ENCODE peak calls at places on chromosomes 2 and 18, in four cellular contexts. One of them, this sample, is unnamed.

GRCh38 chr2:216696321-216696720 is 972 bp upstream of the IGFBP5 start:
- DNase-seq in K562: no peak
- DNase-seq in fibroblast of lung: no peak
- DNase-seq in brain microvascular endothelial cell: no peak
- DNase-seq in this sample: no peak

GRCh38 chr2:203498161-203498560 is 36.9 kb downstream of the RAPH1 start:
- DNase-seq in K562: peak; percentile 5
- DNase-seq in fibroblast of lung: peak; percentile 86
- DNase-seq in brain microvascular endothelial cell: peak; percentile 34
- DNase-seq in this sample: peak; percentile 53

GRCh38 chr18:61322265-61322873 is 10.9 kb upstream of the CDH20 start:
- DNase-seq in K562: peak; percentile 37
- DNase-seq in fibroblast of lung: peak; percentile 38
- DNase-seq in brain microvascular endothelial cell: peak; percentile 64
- DNase-seq in this sample: no peak

GRCh38 chr2:178088774-178089173 is 16.2 kb upstream of the PDE11A start:
- DNase-seq in K562: no peak
- DNase-seq in fibroblast of lung: no peak
- DNase-seq in brain microvascular endothelial cell: no peak
- DNase-seq in this sample: no peak

GRCh38 chr2:101121174-101121573 is 30.0 kb downstream of the TBC1D8 start:
- DNase-seq in K562: no peak
- DNase-seq in fibroblast of lung: no peak
- DNase-seq in brain microvascular endothelial cell: no peak
- DNase-seq in this sample: no peak

GRCh38 chr18:49631146-49631866 is 69.4 kb downstream of the LIPG start:
- DNase-seq in K562: no peak
- DNase-seq in fibroblast of lung: no peak
- DNase-seq in brain microvascular endothelial cell: no peak
- DNase-seq in this sample: no peak

GRCh38 chr18:79879566-79879965 is 71.9 kb downstream of the SLC66A2 start:
- DNase-seq in K562: no peak
- DNase-seq in fibroblast of lung: no peak
- DNase-seq in brain microvascular endothelial cell: no peak
- DNase-seq in this sample: no peak

GRCh38 chr18:80231151-80231550 is 16.2 kb downstream of the PARD6G start:
- DNase-seq in K562: no peak
- DNase-seq in fibroblast of lung: no peak
- DNase-seq in brain microvascular endothelial cell: no peak
- DNase-seq in this sample: no peak

GRCh38 chr2:203407496-203407895 is 79.3 kb downstream of the ABI2 start:
- DNase-seq in K562: no peak
- DNase-seq in fibroblast of lung: no peak
- DNase-seq in brain microvascular endothelial cell: no peak
- DNase-seq in this sample: no peak

GRCh38 chr2:133561045-133561852 is 7.0 kb downstream of the NCKAP5 start:
- DNase-seq in K562: no peak
- DNase-seq in fibroblast of lung: peak; percentile 78
- DNase-seq in brain microvascular endothelial cell: peak; percentile 65
- DNase-seq in this sample: no peak

GRCh38 chr2:234964631-234965461 is 13.0 kb downstream of the SH3BP4 start:
- DNase-seq in K562: no peak
- DNase-seq in fibroblast of lung: peak; percentile 66
- DNase-seq in brain microvascular endothelial cell: no peak
- DNase-seq in this sample: no peak

GRCh38 chr2:157150747-157151146 is 106.8 kb upstream of the GALNT5 start:
- DNase-seq in K562: no peak
- DNase-seq in fibroblast of lung: peak; percentile 16
- DNase-seq in brain microvascular endothelial cell: no peak
- DNase-seq in this sample: no peak

GRCh38 chr18:69559604-69560003 is 158.9 kb downstream of the DOK6 start:
- DNase-seq in K562: no peak
- DNase-seq in fibroblast of lung: no peak
- DNase-seq in brain microvascular endothelial cell: no peak
- DNase-seq in this sample: no peak

GRCh38 chr2:17362956-17363355 is 155.3 kb downstream of the RAD51AP2 start:
- DNase-seq in K562: no peak
- DNase-seq in fibroblast of lung: no peak
- DNase-seq in brain microvascular endothelial cell: no peak
- DNase-seq in this sample: no peak

GRCh38 chr18:63188063-63188462 is 131.5 kb downstream of the BCL2 start:
- DNase-seq in K562: no peak
- DNase-seq in fibroblast of lung: no peak
- DNase-seq in brain microvascular endothelial cell: no peak
- DNase-seq in this sample: no peak

GRCh38 chr2:28193552-28194383 is 198.9 kb upstream of the FOSL2 start:
- DNase-seq in K562: no peak
- DNase-seq in fibroblast of lung: peak; percentile 22
- DNase-seq in brain microvascular endothelial cell: no peak
- DNase-seq in this sample: no peak

GRCh38 chr2:200670313-200670712 is 84.5 kb downstream of the AOX1 start:
- DNase-seq in K562: no peak
- DNase-seq in fibroblast of lung: no peak
- DNase-seq in brain microvascular endothelial cell: no peak
- DNase-seq in this sample: no peak

GRCh38 chr18:77191241-77191751 is 58.4 kb upstream of the GALR1 start:
- DNase-seq in K562: no peak
- DNase-seq in fibroblast of lung: peak; percentile 83
- DNase-seq in brain microvascular endothelial cell: no peak
- DNase-seq in this sample: no peak

GRCh38 chr2:175457846-175458408 is 276.4 kb upstream of the ATP5MC3 start:
- DNase-seq in K562: no peak
- DNase-seq in fibroblast of lung: no peak
- DNase-seq in brain microvascular endothelial cell: no peak
- DNase-seq in this sample: no peak

GRCh38 chr18:36580874-36581750 is 247.7 kb downstream of the TPGS2 start:
- DNase-seq in K562: no peak
- DNase-seq in fibroblast of lung: peak; percentile 85
- DNase-seq in brain microvascular endothelial cell: peak; percentile 43
- DNase-seq in this sample: peak; percentile 78

GRCh38 chr2:190303642-190304041 is 16.0 kb downstream of the HIBCH start:
- DNase-seq in K562: no peak
- DNase-seq in fibroblast of lung: peak; percentile 31
- DNase-seq in brain microvascular endothelial cell: no peak
- DNase-seq in this sample: no peak

GRCh38 chr2:55092439-55092838 is 42.2 kb upstream of the RTN4 start:
- DNase-seq in K562: no peak
- DNase-seq in fibroblast of lung: no peak
- DNase-seq in brain microvascular endothelial cell: no peak
- DNase-seq in this sample: no peak

GRCh38 chr2:201618744-201619654 is 24.3 kb downstream of the TMEM237 start:
- DNase-seq in K562: peak; percentile 25
- DNase-seq in fibroblast of lung: peak; percentile 56
- DNase-seq in brain microvascular endothelial cell: peak; percentile 64
- DNase-seq in this sample: no peak

GRCh38 chr2:138356178-138356577 is 145.4 kb upstream of the SPOPL start:
- DNase-seq in K562: no peak
- DNase-seq in fibroblast of lung: peak; percentile 58
- DNase-seq in brain microvascular endothelial cell: no peak
- DNase-seq in this sample: peak; percentile 72

GRCh38 chr2:42012137-42012536 is 35.7 kb upstream of the PKDCC start:
- DNase-seq in K562: no peak
- DNase-seq in fibroblast of lung: no peak
- DNase-seq in brain microvascular endothelial cell: no peak
- DNase-seq in this sample: no peak

GRCh38 chr2:46296216-46296839 is 879 bp upstream of the EPAS1 start:
- DNase-seq in K562: no peak
- DNase-seq in fibroblast of lung: no peak
- DNase-seq in brain microvascular endothelial cell: no peak
- DNase-seq in this sample: no peak

GRCh38 chr2:215022418-215022817 is 116.0 kb downstream of the ABCA12 start:
- DNase-seq in K562: no peak
- DNase-seq in fibroblast of lung: peak; percentile 83
- DNase-seq in brain microvascular endothelial cell: peak; percentile 80
- DNase-seq in this sample: peak; percentile 49

GRCh38 chr2:130874512-130874911 is 37.8 kb downstream of the ARHGEF4 start:
- DNase-seq in K562: no peak
- DNase-seq in fibroblast of lung: no peak
- DNase-seq in brain microvascular endothelial cell: no peak
- DNase-seq in this sample: no peak

GRCh38 chr2:200161458-200161857 is 145.0 kb upstream of the SPATS2L start:
- DNase-seq in K562: no peak
- DNase-seq in fibroblast of lung: no peak
- DNase-seq in brain microvascular endothelial cell: no peak
- DNase-seq in this sample: no peak

GRCh38 chr2:142745691-142746090 is 131.8 kb upstream of the KYNU start:
- DNase-seq in K562: no peak
- DNase-seq in fibroblast of lung: peak; percentile 11
- DNase-seq in brain microvascular endothelial cell: no peak
- DNase-seq in this sample: no peak

GRCh38 chr2:126761981-126762878 is 106.3 kb downstream of the GYPC start:
- DNase-seq in K562: no peak
- DNase-seq in fibroblast of lung: no peak
- DNase-seq in brain microvascular endothelial cell: no peak
- DNase-seq in this sample: no peak

GRCh38 chr18:11040359-11040758 is 109.0 kb downstream of the PIEZO2 start:
- DNase-seq in K562: no peak
- DNase-seq in fibroblast of lung: no peak
- DNase-seq in brain microvascular endothelial cell: no peak
- DNase-seq in this sample: no peak

GRCh38 chr18:31707815-31708214 is 23.4 kb upstream of the B4GALT6 start:
- DNase-seq in K562: no peak
- DNase-seq in fibroblast of lung: no peak
- DNase-seq in brain microvascular endothelial cell: no peak
- DNase-seq in this sample: no peak

GRCh38 chr2:109098251-109098920 is 30.6 kb upstream of the SH3RF3 start:
- DNase-seq in K562: no peak
- DNase-seq in fibroblast of lung: peak; percentile 50
- DNase-seq in brain microvascular endothelial cell: peak; percentile 47
- DNase-seq in this sample: no peak

GRCh38 chr2:109105113-109105512 is 23.9 kb upstream of the SH3RF3 start:
- DNase-seq in K562: no peak
- DNase-seq in fibroblast of lung: no peak
- DNase-seq in brain microvascular endothelial cell: no peak
- DNase-seq in this sample: no peak

GRCh38 chr2:109098921-109099273 is 30.1 kb upstream of the SH3RF3 start:
- DNase-seq in K562: no peak
- DNase-seq in fibroblast of lung: no peak
- DNase-seq in brain microvascular endothelial cell: no peak
- DNase-seq in this sample: no peak

GRCh38 chr2:109103286-109103685 is 25.7 kb upstream of the SH3RF3 start:
- DNase-seq in K562: no peak
- DNase-seq in fibroblast of lung: no peak
- DNase-seq in brain microvascular endothelial cell: no peak
- DNase-seq in this sample: no peak

DNA sequence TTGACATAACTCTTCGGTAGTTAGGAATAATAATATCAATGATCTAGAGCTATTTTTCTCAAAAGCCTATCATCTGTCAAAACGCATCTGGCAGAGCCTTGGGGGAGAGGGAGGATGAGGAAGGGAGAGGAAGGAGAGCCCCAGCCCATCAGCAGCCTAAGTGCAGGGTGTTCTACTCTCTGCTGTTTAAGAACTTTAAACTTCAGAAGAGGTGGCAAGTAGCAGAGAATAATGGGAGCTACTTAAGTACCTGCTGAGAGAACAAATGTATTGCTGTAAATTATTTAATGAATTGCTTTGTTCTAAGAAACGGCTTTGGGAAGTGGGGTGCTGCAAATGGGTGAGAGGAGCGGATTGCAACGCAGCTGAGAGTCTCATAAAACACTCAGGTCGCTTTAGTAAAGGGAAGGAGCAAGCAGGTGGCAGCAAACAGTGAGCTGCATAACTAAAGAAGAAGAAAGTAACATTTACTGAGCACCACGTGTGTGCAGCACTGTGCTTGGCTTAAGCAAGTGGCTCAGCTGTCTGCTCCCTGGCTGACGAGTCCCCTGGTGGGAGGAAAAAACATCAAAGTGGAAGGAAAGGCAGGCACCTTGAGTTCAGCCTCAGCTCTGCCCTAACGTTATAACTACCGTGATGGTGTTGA is 26.3 kb upstream of the SH3RF3 start:
- DNase-seq in K562: no peak
- DNase-seq in fibroblast of lung: no peak
- DNase-seq in brain microvascular endothelial cell: no peak
- DNase-seq in this sample: no peak
- H3K27me3 ChIP-seq in K562: peaks cover 13% of the 10 kb centered on the region
- H3K27me3 ChIP-seq in fibroblast of lung: peaks cover 12% of the 10 kb centered on the region
- H3K27me3 ChIP-seq in brain microvascular endothelial cell: peaks cover 2% of the 10 kb centered on the region
- H3K27me3 ChIP-seq in this sample: peaks cover 7% of the 10 kb centered on the region

GRCh38 chr2:9570182-9571060 is 14.8 kb upstream of the ADAM17 start:
- DNase-seq in K562: no peak
- DNase-seq in fibroblast of lung: peak; percentile 44
- DNase-seq in brain microvascular endothelial cell: no peak
- DNase-seq in this sample: no peak
- TF ChIP-seq CTCF in K562: peak; percentile 26
- TF ChIP-seq CTCF in fibroblast of lung: no peak
- TF ChIP-seq CTCF in brain microvascular endothelial cell: peak; percentile 39
- TF ChIP-seq CTCF in this sample: peak; percentile 14

GRCh38 chr18:71837560-71837959 is 706.6 kb downstream of the CBLN2 start:
- DNase-seq in K562: no peak
- DNase-seq in fibroblast of lung: no peak
- DNase-seq in brain microvascular endothelial cell: no peak
- DNase-seq in this sample: no peak
- H3K27me3 ChIP-seq in K562: no peaks in the 10 kb centered on the region
- H3K27me3 ChIP-seq in fibroblast of lung: no peaks in the 10 kb centered on the region
- H3K27me3 ChIP-seq in brain microvascular endothelial cell: no peaks in the 10 kb centered on the region
- H3K27me3 ChIP-seq in this sample: no peaks in the 10 kb centered on the region

DNA sequence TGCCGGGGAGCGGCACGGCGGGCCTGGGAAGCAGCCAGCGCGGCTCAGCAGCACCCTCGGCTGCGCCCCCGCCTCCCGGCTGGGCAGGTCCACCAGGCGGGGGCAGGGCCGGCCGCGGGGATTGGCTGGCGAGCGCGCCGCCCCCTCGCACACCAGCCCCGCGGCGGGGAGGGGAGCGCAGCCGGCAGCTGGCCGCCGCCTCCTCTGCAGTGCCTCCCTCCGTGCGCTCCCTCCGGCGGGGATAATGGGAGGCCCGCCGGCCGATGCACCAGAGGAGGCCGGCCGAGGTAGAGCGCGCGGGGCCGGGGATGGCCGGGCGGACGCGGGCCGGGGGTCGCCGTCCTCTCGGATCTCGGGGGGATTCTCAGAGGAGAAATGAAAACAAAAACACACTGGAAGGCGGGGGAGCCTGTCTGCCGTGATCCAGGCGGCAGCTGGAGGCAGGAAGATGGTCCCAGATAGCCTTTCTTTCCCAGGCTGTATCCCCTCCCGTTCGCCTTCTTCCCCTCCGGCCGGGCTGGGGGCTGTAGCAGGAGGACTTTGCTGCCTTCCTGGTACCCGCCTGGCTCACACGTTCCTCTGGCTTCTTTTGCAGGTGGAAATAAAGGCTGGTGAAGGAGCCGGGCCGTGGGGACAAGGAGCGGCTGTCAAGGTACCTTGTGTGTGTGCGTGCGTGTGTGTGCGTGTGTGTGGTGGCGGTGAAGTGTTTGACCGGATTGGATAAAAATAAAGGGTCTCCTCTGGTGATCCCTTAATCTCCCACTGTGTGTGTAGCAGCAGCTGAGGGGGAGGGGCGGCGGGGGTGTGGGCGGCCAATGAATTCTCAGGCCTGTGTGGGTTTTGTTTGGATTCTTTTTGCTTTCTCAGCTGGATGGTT is 18.0 kb downstream of the TET3 start:
- DNase-seq in K562: peak; percentile 94
- DNase-seq in fibroblast of lung: peak; percentile 84
- DNase-seq in brain microvascular endothelial cell: peak; percentile 57
- DNase-seq in this sample: no peak
- TF ChIP-seq CTCF in K562: peak; percentile 3
- TF ChIP-seq CTCF in fibroblast of lung: no peak
- TF ChIP-seq CTCF in brain microvascular endothelial cell: no peak
- TF ChIP-seq CTCF in this sample: no peak